ENCODE peak calls at places on chromosomes 16 and 17, in ten cellular contexts. O is colonic mucosa; M is adrenal gland; B is tibial artery; F is CD8-positive, alpha-beta T cell; D is cardiac muscle cell; W is IMR-90; L is heart right ventricle; J is fibroblast of lung; E is GM23338. A is an unnamed sample.

GRCh38 chr17:45745843-45746494 is 38.2 kb upstream of the CRHR1 start:
- DNase-seq in B (no peak), M (no peak), J (no peak), W (no peak), E (peak; percentile 60), O (no peak), F (no peak), L (no peak), D (no peak), A (no peak)

GRCh38 chr17:59361916-59362810 is 30.7 kb downstream of the YPEL2 start:
- DNase-seq in D (no peak), W (peak; percentile 93), O (no peak), J (peak; percentile 98), E (no peak), F (no peak), B (no peak), L (no peak), M (peak; percentile 48), A (no peak)

GRCh38 chr17:18141210-18141803 is 32.8 kb downstream of the MYO15A start:
- DNase-seq in E (peak; percentile 73), M (peak; percentile 49), D (peak; percentile 75), L (peak; percentile 46), B (no peak), J (peak; percentile 36), F (no peak), W (peak; percentile 55), O (peak; percentile 55), A (no peak)

GRCh38 chr16:87344931-87345631 is 27.9 kb upstream of the C16orf95 start:
- DNase-seq in M (no peak), F (peak; percentile 21), L (peak; percentile 48), E (peak; percentile 36), J (peak; percentile 13), D (peak; percentile 21), O (peak; percentile 70), W (no peak), B (no peak), A (no peak)

GRCh38 chr17:74810699-74811485 is 34.7 kb upstream of the NAT9 start:
- DNase-seq in W (no peak), F (no peak), L (no peak), M (no peak), B (no peak), J (no peak), D (no peak), E (no peak), O (no peak), A (peak; percentile 62)

GRCh38 chr17:30363715-30364202 is 15.0 kb upstream of the CPD start:
- DNase-seq in E (no peak), F (peak; percentile 43), D (no peak), W (peak; percentile 95), L (no peak), J (peak; percentile 81), M (no peak), B (no peak), O (no peak), A (no peak)

GRCh38 chr16:56603589-56603988 is 4.8 kb upstream of the MT2A start:
- DNase-seq in J (peak; percentile 37), L (peak; percentile 65), D (no peak), E (peak; percentile 80), B (peak; percentile 46), W (peak; percentile 53), F (no peak), O (peak; percentile 53), M (peak; percentile 70), A (peak; percentile 34)

GRCh38 chr17:37643829-37644228 is 583 bp upstream of the DDX52 start:
- DNase-seq in M (peak; percentile 32), J (peak; percentile 33), E (peak; percentile 6), L (no peak), B (no peak), O (no peak), W (no peak), D (peak; percentile 12), F (no peak), A (no peak)

GRCh38 chr17:19338031-19338990 is 24.2 kb downstream of the B9D1 start:
- DNase-seq in D (peak; percentile 61), W (peak; percentile 13), L (peak; percentile 67), E (peak; percentile 87), B (no peak), J (peak; percentile 21), O (peak; percentile 60), F (peak; percentile 31), M (peak; percentile 74), A (peak; percentile 68)

GRCh38 chr17:14755002-14755401 is 454.1 kb downstream of the HS3ST3B1 start:
- DNase-seq in F (no peak), E (no peak), O (no peak), J (no peak), W (peak; percentile 54), L (no peak), M (no peak), B (no peak), D (no peak), A (no peak)

GRCh38 chr16:14509675-14510132 is 120.4 kb downstream of the PARN start:
- DNase-seq in D (no peak), B (no peak), L (no peak), E (peak; percentile 63), M (no peak), W (no peak), J (no peak), O (no peak), F (no peak), A (no peak)

GRCh38 chr17:35127751-35128514 is 6.5 kb downstream of the FNDC8 start:
- DNase-seq in F (no peak), M (no peak), L (peak; percentile 51), W (peak; percentile 94), D (no peak), J (no peak), O (no peak), B (peak; percentile 31), E (no peak), A (no peak)

GRCh38 chr16:68948230-68948910 is 105.0 kb downstream of the TANGO6 start:
- DNase-seq in M (no peak), L (no peak), B (no peak), O (no peak), D (no peak), E (no peak), F (no peak), J (peak; percentile 54), W (peak; percentile 37), A (no peak)

DNA sequence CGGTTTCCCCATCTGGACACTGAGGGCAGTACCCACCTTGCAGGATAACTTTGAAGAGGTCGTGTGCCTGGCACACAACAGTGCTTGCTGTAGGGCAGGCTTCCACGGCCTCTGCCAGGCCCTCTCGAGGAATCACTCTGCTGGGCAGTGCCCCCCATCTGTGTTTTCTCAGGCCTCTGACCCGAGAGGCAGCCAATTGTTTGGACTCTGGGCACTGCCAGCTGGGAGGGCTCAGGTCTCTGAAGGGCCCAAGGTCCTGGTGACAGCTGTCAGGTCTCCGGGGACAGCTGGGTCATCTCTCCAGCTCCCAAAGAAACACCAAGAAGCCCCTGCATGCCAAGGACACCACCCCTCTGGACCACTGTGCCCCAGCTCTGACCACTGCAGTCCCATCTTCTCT is 1.0 kb upstream of the RAB26 start:
- DNase-seq in W (no peak), L (no peak), M (no peak), O (no peak), E (no peak), F (no peak), J (no peak), D (no peak), B (no peak), A (no peak)
- H3K4me3 ChIP-seq in W (no peak overlapping the region), L (no peak overlapping the region), M (no peak overlapping the region), O (no peak overlapping the region), E (peak overlapping the region; percentile 79), F (no peak overlapping the region), J (no peak overlapping the region), D (no peak overlapping the region), B (no peak overlapping the region), A (no peak overlapping the region)

GRCh38 chr17:42918902-42919521 is 18.4 kb downstream of the G6PC1 start:
- DNase-seq in E (no peak), J (no peak), M (no peak), W (no peak), L (no peak), D (no peak), O (no peak), B (no peak), F (no peak), A (no peak)
- H3K27ac ChIP-seq in E (no peak overlapping the region), J (no peak overlapping the region), M (no peak overlapping the region), W (no peak overlapping the region), L (no peak overlapping the region), D (no peak overlapping the region), O (no peak overlapping the region), B (peak overlapping the region; percentile 74), F (no peak overlapping the region), A (no peak overlapping the region)

DNA sequence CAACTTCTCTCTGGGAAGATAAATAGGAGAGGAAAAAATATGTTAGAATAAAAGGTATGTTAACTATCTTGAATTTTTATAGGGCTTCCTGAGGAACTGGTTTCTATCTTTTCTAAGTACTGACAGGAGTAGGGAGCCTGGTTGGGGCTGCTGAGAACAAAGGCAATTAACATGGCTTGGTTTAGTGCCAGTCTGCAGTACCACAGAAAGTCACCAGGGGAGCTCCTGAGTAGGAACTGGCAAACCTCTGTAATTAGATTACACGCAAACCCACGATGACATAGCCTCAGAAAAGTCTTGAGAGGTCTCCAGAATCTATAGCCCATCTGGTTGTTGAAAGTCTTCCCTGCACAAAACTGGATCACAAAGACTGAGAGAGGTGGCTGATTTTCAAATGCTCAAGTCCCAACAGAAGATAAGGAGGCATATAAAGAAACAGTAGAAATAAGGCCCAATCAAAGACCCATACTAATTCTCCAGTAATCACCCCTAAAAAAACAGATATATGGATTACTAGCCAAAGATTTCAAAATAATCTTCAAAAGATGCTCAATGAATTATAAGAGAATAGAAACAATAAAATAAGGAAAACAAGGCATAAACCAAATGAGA is 11.7 kb upstream of the CNTNAP4 start:
- DNase-seq in B (no peak), L (no peak), J (peak; percentile 0), W (peak; percentile 1), F (no peak), E (peak; percentile 87), M (peak; percentile 51), D (no peak), O (peak; percentile 47), A (no peak)
- TF ChIP-seq CTCF in B (no peak), L (no peak), J (peak; percentile 75), W (peak; percentile 33), F (no peak), E (peak; percentile 66), M (peak; percentile 47), D (peak; percentile 63), O (peak; percentile 34), A (no peak)

GRCh38 chr16:79434097-79434496 is 166.4 kb downstream of the MAF start:
- DNase-seq in D (no peak), L (no peak), M (no peak), O (no peak), E (no peak), W (no peak), B (no peak), F (no peak), J (no peak), A (no peak)

GRCh38 chr16:79439866-79440265 is 160.7 kb downstream of the MAF start:
- DNase-seq in B (no peak), W (no peak), L (no peak), D (no peak), M (no peak), O (no peak), F (no peak), E (no peak), J (no peak), A (no peak)

GRCh38 chr16:79434771-79435170 is 165.8 kb downstream of the MAF start:
- DNase-seq in J (no peak), M (no peak), L (no peak), D (no peak), F (no peak), E (no peak), O (no peak), B (no peak), W (no peak), A (no peak)

GRCh38 chr16:79436885-79437284 is 163.7 kb downstream of the MAF start:
- DNase-seq in D (no peak), M (no peak), L (no peak), O (no peak), B (no peak), F (no peak), J (no peak), W (no peak), E (no peak), A (no peak)

GRCh38 chr16:79437764-79438728 is 162.5 kb downstream of the MAF start:
- DNase-seq in L (no peak), D (no peak), B (no peak), O (no peak), E (peak; percentile 44), J (peak; percentile 6), F (no peak), M (peak; percentile 61), W (no peak), A (peak; percentile 36)
- H3K4me3 ChIP-seq in L (peak overlapping the region; percentile 21), D (no peak overlapping the region), B (peak overlapping the region; percentile 21), O (no peak overlapping the region), E (no peak overlapping the region), J (no peak overlapping the region), F (no peak overlapping the region), M (no peak overlapping the region), W (no peak overlapping the region), A (peak overlapping the region; percentile 46)

A was measured in dorsolateral prefrontal cortex.